ENCODE peak calls at places on chromosomes 3 and 15, in ten cellular contexts. One of them, this sample, is unnamed.
A peak's percentile ranks its signal among the peaks of the same experiment; 100 is the strongest.

GRCh38 chr3:14946749-14947104 is 656 bp upstream of the NR2C2 start:
- DNase-seq in Ammon's horn: no peak
- DNase-seq in stimulated activated CD8-positive, alpha-beta memory T cell treated with anti-CD3 and anti-CD28 coated beads, Interleukin-7, amount 100 ng/mL, for 24 hours: no peak
- DNase-seq in kidney epithelial cell: no peak
- DNase-seq in cortex of kidney: no peak
- DNase-seq in C1 segment of cervical spinal cord: no peak
- DNase-seq in HFFc6: no peak
- DNase-seq in epithelial cell of esophagus: no peak
- DNase-seq in endothelial cell of umbilical vein: no peak
- DNase-seq in fibroblast of gingiva: peak; percentile 10
- DNase-seq in this sample: no peak

GRCh38 chr3:11903447-11903846 is 56.8 kb upstream of the TAMM41 start:
- DNase-seq in cortex of kidney: no peak
- DNase-seq in C1 segment of cervical spinal cord: no peak
- DNase-seq in stimulated activated CD8-positive, alpha-beta memory T cell treated with anti-CD3 and anti-CD28 coated beads, Interleukin-7, amount 100 ng/mL, for 24 hours: no peak
- DNase-seq in Ammon's horn: no peak
- DNase-seq in endothelial cell of umbilical vein: no peak
- DNase-seq in fibroblast of gingiva: no peak
- DNase-seq in HFFc6: no peak
- DNase-seq in epithelial cell of esophagus: no peak
- DNase-seq in kidney epithelial cell: no peak
- DNase-seq in this sample: no peak

GRCh38 chr15:76185716-76186115 is 125.6 kb downstream of the ETFA start:
- DNase-seq in stimulated activated CD8-positive, alpha-beta memory T cell treated with anti-CD3 and anti-CD28 coated beads, Interleukin-7, amount 100 ng/mL, for 24 hours: no peak
- DNase-seq in HFFc6: peak; percentile 79
- DNase-seq in cortex of kidney: no peak
- DNase-seq in epithelial cell of esophagus: peak; percentile 82
- DNase-seq in C1 segment of cervical spinal cord: no peak
- DNase-seq in Ammon's horn: no peak
- DNase-seq in fibroblast of gingiva: peak; percentile 50
- DNase-seq in endothelial cell of umbilical vein: peak; percentile 66
- DNase-seq in kidney epithelial cell: no peak
- DNase-seq in this sample: no peak

GRCh38 chr3:14927308-14927707 is 20.1 kb upstream of the NR2C2 start:
- DNase-seq in Ammon's horn: no peak
- DNase-seq in kidney epithelial cell: no peak
- DNase-seq in HFFc6: no peak
- DNase-seq in cortex of kidney: no peak
- DNase-seq in stimulated activated CD8-positive, alpha-beta memory T cell treated with anti-CD3 and anti-CD28 coated beads, Interleukin-7, amount 100 ng/mL, for 24 hours: no peak
- DNase-seq in epithelial cell of esophagus: no peak
- DNase-seq in fibroblast of gingiva: no peak
- DNase-seq in C1 segment of cervical spinal cord: no peak
- DNase-seq in endothelial cell of umbilical vein: no peak
- DNase-seq in this sample: no peak

GRCh38 chr15:67186226-67186649 is 68.2 kb downstream of the AAGAB start:
- DNase-seq in kidney epithelial cell: no peak
- DNase-seq in endothelial cell of umbilical vein: no peak
- DNase-seq in HFFc6: no peak
- DNase-seq in epithelial cell of esophagus: no peak
- DNase-seq in C1 segment of cervical spinal cord: no peak
- DNase-seq in Ammon's horn: peak; percentile 59
- DNase-seq in stimulated activated CD8-positive, alpha-beta memory T cell treated with anti-CD3 and anti-CD28 coated beads, Interleukin-7, amount 100 ng/mL, for 24 hours: no peak
- DNase-seq in cortex of kidney: no peak
- DNase-seq in fibroblast of gingiva: no peak
- DNase-seq in this sample: no peak

GRCh38 chr3:152834354-152835310 is at the start of gene P2RY1:
- DNase-seq in fibroblast of gingiva: peak; percentile 46
- DNase-seq in C1 segment of cervical spinal cord: peak; percentile 27
- DNase-seq in kidney epithelial cell: peak; percentile 16
- DNase-seq in endothelial cell of umbilical vein: peak; percentile 59
- DNase-seq in cortex of kidney: no peak
- DNase-seq in stimulated activated CD8-positive, alpha-beta memory T cell treated with anti-CD3 and anti-CD28 coated beads, Interleukin-7, amount 100 ng/mL, for 24 hours: no peak
- DNase-seq in HFFc6: no peak
- DNase-seq in epithelial cell of esophagus: peak; percentile 87
- DNase-seq in Ammon's horn: peak; percentile 66
- DNase-seq in this sample: peak; percentile 93

GRCh38 chr3:50588759-50589433 is 19.6 kb downstream of the HEMK1 start:
- DNase-seq in Ammon's horn: no peak
- DNase-seq in epithelial cell of esophagus: no peak
- DNase-seq in cortex of kidney: no peak
- DNase-seq in kidney epithelial cell: no peak
- DNase-seq in HFFc6: no peak
- DNase-seq in fibroblast of gingiva: no peak
- DNase-seq in stimulated activated CD8-positive, alpha-beta memory T cell treated with anti-CD3 and anti-CD28 coated beads, Interleukin-7, amount 100 ng/mL, for 24 hours: no peak
- DNase-seq in C1 segment of cervical spinal cord: no peak
- DNase-seq in endothelial cell of umbilical vein: no peak
- DNase-seq in this sample: no peak

GRCh38 chr3:38834110-38834509 is 18.1 kb upstream of the SCN10A start:
- DNase-seq in fibroblast of gingiva: peak; percentile 64
- DNase-seq in Ammon's horn: peak; percentile 8
- DNase-seq in cortex of kidney: no peak
- DNase-seq in stimulated activated CD8-positive, alpha-beta memory T cell treated with anti-CD3 and anti-CD28 coated beads, Interleukin-7, amount 100 ng/mL, for 24 hours: no peak
- DNase-seq in endothelial cell of umbilical vein: peak; percentile 95
- DNase-seq in HFFc6: peak; percentile 59
- DNase-seq in C1 segment of cervical spinal cord: no peak
- DNase-seq in kidney epithelial cell: peak; percentile 19
- DNase-seq in epithelial cell of esophagus: peak; percentile 12
- DNase-seq in this sample: no peak

GRCh38 chr3:101829066-101829830 is 20.1 kb upstream of the NFKBIZ start:
- DNase-seq in Ammon's horn: peak; percentile 61
- DNase-seq in epithelial cell of esophagus: no peak
- DNase-seq in fibroblast of gingiva: peak; percentile 43
- DNase-seq in kidney epithelial cell: no peak
- DNase-seq in endothelial cell of umbilical vein: no peak
- DNase-seq in HFFc6: peak; percentile 43
- DNase-seq in C1 segment of cervical spinal cord: peak; percentile 28
- DNase-seq in stimulated activated CD8-positive, alpha-beta memory T cell treated with anti-CD3 and anti-CD28 coated beads, Interleukin-7, amount 100 ng/mL, for 24 hours: no peak
- DNase-seq in cortex of kidney: no peak
- DNase-seq in this sample: no peak

GRCh38 chr3:134795776-134796312 is 784 bp downstream of the EPHB1 start:
- DNase-seq in kidney epithelial cell: no peak
- DNase-seq in fibroblast of gingiva: peak; percentile 27
- DNase-seq in stimulated activated CD8-positive, alpha-beta memory T cell treated with anti-CD3 and anti-CD28 coated beads, Interleukin-7, amount 100 ng/mL, for 24 hours: no peak
- DNase-seq in cortex of kidney: no peak
- DNase-seq in epithelial cell of esophagus: peak; percentile 18
- DNase-seq in HFFc6: no peak
- DNase-seq in C1 segment of cervical spinal cord: no peak
- DNase-seq in Ammon's horn: no peak
- DNase-seq in endothelial cell of umbilical vein: no peak
- DNase-seq in this sample: no peak